ENCODE peak calls at places on chromosomes 13 and 19, in four cellular contexts. U is colonic mucosa; K is GM12864; X is CD4-positive, CD25-positive, alpha-beta regulatory T cell. J is an unnamed sample.

GRCh38 chr19:7904074-7905020 is 670 bp downstream of the MAP2K7 start:
- DNase-seq in K (no peak), X (peak; percentile 79), U (peak; percentile 62), J (no peak)

GRCh38 chr19:40348961-40349507 is 539 bp downstream of the PLD3 start:
- DNase-seq in U (no peak), X (peak; percentile 9), K (no peak), J (no peak)

GRCh38 chr19:5352229-5352763 is 11.7 kb upstream of the PTPRS start:
- DNase-seq in K (no peak), U (no peak), X (no peak), J (no peak)

GRCh38 chr19:15195987-15196682 is 4.7 kb downstream of the NOTCH3 start:
- DNase-seq in U (peak; percentile 90), X (no peak), K (no peak), J (no peak)

GRCh38 chr19:6393982-6394412 is 1.0 kb upstream of the GTF2F1 start:
- DNase-seq in K (peak; percentile 73), U (no peak), X (no peak), J (peak; percentile 92)

GRCh38 chr13:112447306-112447705 is 71.2 kb downstream of the SPACA7 start:
- DNase-seq in X (no peak), U (peak; percentile 3), K (no peak), J (no peak)

GRCh38 chr13:39612023-39612637 is 9.1 kb upstream of the LHFPL6 start:
- DNase-seq in X (peak; percentile 52), U (peak; percentile 77), K (peak; percentile 36), J (peak; percentile 54)

GRCh38 chr13:114110091-114110829 is 22.2 kb downstream of the RASA3 start:
- DNase-seq in K (no peak), U (no peak), X (peak; percentile 76), J (peak; percentile 92)

GRCh38 chr13:95505265-95505664 is 47.3 kb upstream of the CLDN10 start:
- DNase-seq in U (no peak), X (no peak), K (no peak), J (no peak)

GRCh38 chr19:33279430-33280350 is 22.6 kb downstream of the CEBPA start:
- DNase-seq in X (no peak), U (no peak), K (no peak), J (no peak)

GRCh38 chr19:19489804-19490204 is 25.5 kb downstream of the TSSK6 start:
- DNase-seq in K (no peak), U (no peak), X (no peak), J (no peak)

GRCh38 chr19:682678-683320 is 6.6 kb downstream of the FSTL3 start:
- DNase-seq in K (no peak), X (no peak), U (no peak), J (no peak)

GRCh38 chr19:679418-680286 is 3.5 kb downstream of the FSTL3 start:
- DNase-seq in X (no peak), K (no peak), U (peak; percentile 58), J (no peak)

GRCh38 chr19:680287-681028 is 4.3 kb downstream of the FSTL3 start:
- DNase-seq in U (peak; percentile 100), X (peak; percentile 96), K (peak; percentile 89), J (peak; percentile 94)

GRCh38 chr19:681638-682037 is 5.4 kb downstream of the FSTL3 start:
- DNase-seq in K (no peak), X (no peak), U (no peak), J (no peak)

GRCh38 chr19:681029-681626 is 4.9 kb downstream of the FSTL3 start:
- DNase-seq in U (no peak), X (peak; percentile 37), K (peak; percentile 70), J (peak; percentile 91)
- H3K4me3 ChIP-seq in U (no peak overlapping the region), X (no peak overlapping the region), K (no peak overlapping the region), J (peak overlapping the region; percentile 63)

DNA sequence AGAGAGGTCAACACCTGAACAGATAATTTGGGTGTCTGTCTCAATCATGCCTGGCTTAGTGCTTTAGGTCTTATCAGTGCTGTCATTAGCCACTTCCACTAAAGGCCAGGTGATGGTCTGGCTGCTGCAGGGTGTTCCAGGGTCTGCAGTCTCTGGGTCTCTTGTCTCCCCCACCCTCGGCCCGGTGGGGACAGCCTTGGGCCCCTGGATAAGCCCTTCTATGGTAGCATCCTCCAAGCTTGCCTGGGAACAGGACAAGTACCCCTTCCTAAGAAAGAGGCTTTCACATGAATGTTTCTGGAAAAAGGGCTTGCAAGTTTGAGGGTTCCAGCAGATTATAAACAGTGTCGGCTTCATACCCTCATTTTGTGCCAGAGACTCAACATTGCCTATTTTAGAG is 29.3 kb upstream of the ZNF536 start:
- DNase-seq in K (no peak), X (no peak), U (no peak), J (no peak)
- H3K4me3 ChIP-seq in K (no peak overlapping the region), X (no peak overlapping the region), U (no peak overlapping the region), J (no peak overlapping the region)

GRCh38 chr13:27774651-27775050 is 17.6 kb upstream of the GSX1 start:
- DNase-seq in U (no peak), X (no peak), K (peak; percentile 16), J (no peak)

GRCh38 chr13:27770809-27771208 is 21.5 kb upstream of the GSX1 start:
- DNase-seq in U (peak; percentile 36), X (no peak), K (peak; percentile 18), J (peak; percentile 60)

GRCh38 chr13:27774169-27774568 is 18.1 kb upstream of the GSX1 start:
- DNase-seq in X (no peak), K (peak; percentile 55), U (no peak), J (no peak)

GRCh38 chr13:27772651-27773425 is 19.4 kb upstream of the GSX1 start:
- DNase-seq in U (no peak), K (no peak), X (no peak), J (peak; percentile 48)

GRCh38 chr13:27775943-27776342 is 16.3 kb upstream of the GSX1 start:
- DNase-seq in U (no peak), X (no peak), K (no peak), J (no peak)
- H3K4me3 ChIP-seq in U (no peak overlapping the region), X (no peak overlapping the region), K (no peak overlapping the region), J (no peak overlapping the region)

DNA sequence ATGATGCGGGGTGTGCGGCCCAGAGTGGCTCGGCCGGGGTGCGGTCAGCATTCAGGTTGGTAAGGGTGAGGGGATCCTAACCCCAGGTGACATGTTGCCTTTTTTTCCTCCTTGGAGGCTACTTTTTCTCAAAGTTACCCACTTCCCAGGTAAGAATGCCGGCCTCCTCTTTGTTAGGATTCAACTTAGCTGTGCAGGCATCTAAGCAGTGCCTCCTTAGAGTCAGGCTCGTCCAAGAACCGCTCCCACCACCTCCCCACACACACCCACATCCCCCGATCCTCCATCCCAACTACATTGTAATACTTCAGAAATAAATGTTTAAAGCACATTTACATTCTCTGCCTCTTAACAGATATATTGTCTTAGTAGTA is 733 bp upstream of the ENOX1 start:
- DNase-seq in U (no peak), K (no peak), X (no peak), J (no peak)
- H3K4me3 ChIP-seq in U (peak overlapping the region; percentile 50), K (peak overlapping the region; percentile 52), X (no peak overlapping the region), J (peak overlapping the region; percentile 48)

GRCh38 chr19:2782357-2782935 is 627 bp downstream of the SGTA start:
- DNase-seq in X (no peak), K (no peak), U (peak; percentile 25), J (no peak)
- H3K4me3 ChIP-seq in X (peak overlapping the region; percentile 75), K (peak overlapping the region; percentile 97), U (peak overlapping the region; percentile 94), J (peak overlapping the region; percentile 94)

J was measured in Jurkat, Clone E6-1.